ENCODE peak calls at places on chromosomes 4 and X, in four cellular contexts. R is heart right ventricle, J is ascending aorta, X is fibroblast of pulmonary artery. N is an unnamed sample.

GRCh38 chr4:170229021-170229420 is 139.3 kb upstream of the AADAT start:
- DNase-seq in R (no peak), J (no peak), X (no peak), N (no peak)

GRCh38 chrX:150896632-150897031 is 1.8 kb downstream of the CD99L2 start:
- DNase-seq in R (no peak), X (no peak), J (no peak), N (no peak)

GRCh38 chrX:23900220-23900797 is 7.4 kb downstream of the APOO start:
- DNase-seq in X (no peak), R (no peak), J (no peak), N (peak)

GRCh38 chr4:59380841-59381366 is 1819.2 kb upstream of the ADGRL3 start:
- DNase-seq in R (no peak), X (no peak), J (no peak), N (peak)

GRCh38 chrX:70554081-70554480 is 109.4 kb downstream of the DLG3 start:
- DNase-seq in J (no peak), X (peak), R (no peak), N (peak)

GRCh38 chr4:113467581-113467980 is 294.0 kb downstream of the CAMK2D start:
- DNase-seq in R (no peak), X (peak), J (no peak), N (peak)

GRCh38 chrX:16946971-16947562 is 609 bp downstream of the REPS2 start:
- DNase-seq in X (no peak), J (no peak), R (peak), N (no peak)

GRCh38 chr4:99529218-99529617 is 18.4 kb downstream of the C4orf17 start:
- DNase-seq in J (no peak), X (peak), R (no peak), N (no peak)

GRCh38 chr4:95045429-95045828 is 287.7 kb downstream of the BMPR1B start:
- DNase-seq in J (no peak), R (no peak), X (peak), N (no peak)

GRCh38 chrX:270848-271367 is 10.3 kb upstream of the PLCXD1 start:
- DNase-seq in J (no peak), X (no peak), R (no peak), N (no peak)

GRCh38 chr4:14446311-14446710 is 556.0 kb upstream of the CPEB2 start:
- DNase-seq in J (no peak), R (no peak), X (no peak), N (peak)

GRCh38 chr4:11355224-11355623 is 73.5 kb downstream of the HS3ST1 start:
- DNase-seq in X (no peak), J (no peak), R (no peak), N (no peak)

GRCh38 chr4:4880492-4880891 is 21.0 kb downstream of the MSX1 start:
- DNase-seq in J (no peak), R (no peak), X (no peak), N (peak)

GRCh38 chrX:139890991-139891700 is 41.7 kb downstream of the ATP11C start:
- DNase-seq in X (peak), R (no peak), J (no peak), N (peak)

GRCh38 chr4:162131256-162131655 is 32.5 kb downstream of the FSTL5 start:
- DNase-seq in R (no peak), X (no peak), J (no peak), N (peak)

GRCh38 chr4:122793811-122794210 is 32.8 kb upstream of the FGF2 start:
- DNase-seq in J (no peak), X (no peak), R (no peak), N (no peak)

GRCh38 chr4:122797405-122798094 is 29.1 kb upstream of the FGF2 start:
- DNase-seq in R (no peak), J (no peak), X (no peak), N (no peak)

GRCh38 chr4:122798917-122799316 is 27.7 kb upstream of the FGF2 start:
- DNase-seq in R (no peak), J (no peak), X (no peak), N (no peak)

GRCh38 chr4:122796801-122797404 is 29.7 kb upstream of the FGF2 start:
- DNase-seq in R (no peak), X (no peak), J (no peak), N (no peak)

GRCh38 chr4:122798101-122798500 is 28.5 kb upstream of the FGF2 start:
- DNase-seq in R (peak), X (peak), J (no peak), N (peak)
- TF ChIP-seq CTCF in R (peak), X (peak), J (no peak), N (no peak)

DNA sequence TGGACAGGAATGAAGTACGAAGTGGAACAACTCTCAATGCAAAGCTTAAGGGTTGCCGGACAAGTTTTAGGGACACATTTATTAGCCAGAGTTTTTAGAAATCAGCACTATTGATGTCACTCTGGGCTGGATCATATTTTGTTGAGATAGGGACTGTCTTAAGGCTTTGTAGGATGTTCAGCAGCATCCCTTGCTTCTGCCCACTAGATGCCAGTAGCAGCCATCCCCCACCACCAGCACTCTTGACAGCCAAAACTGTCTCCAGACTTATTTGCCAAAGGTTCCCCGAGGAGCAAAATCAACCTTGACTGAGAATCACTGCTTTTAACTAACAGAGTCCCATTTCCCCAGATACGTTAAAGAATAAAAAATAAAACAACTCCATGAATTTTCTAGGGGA is 1497.3 kb downstream of the STIM2 start:
- DNase-seq in R (no peak), J (no peak), X (peak), N (peak)
- TF ChIP-seq CTCF in R (peak), J (no peak), X (peak), N (no peak)

GRCh38 chr4:77697860-77698599 is 92.4 kb downstream of the CXCL13 start:
- DNase-seq in J (no peak), R (no peak), X (peak), N (peak)
- TF ChIP-seq CTCF in J (no peak), R (peak), X (peak), N (peak)

GRCh38 chr4:84167579-84167978 is 331.5 kb downstream of the NKX6-1 start:
- DNase-seq in R (no peak), J (no peak), X (no peak), N (no peak)
- TF ChIP-seq CTCF in R (no peak), J (no peak), X (no peak), N (no peak)

GRCh38 chrX:129523076-129524055 is at the start of gene SMARCA1:
- DNase-seq in J (no peak), R (peak), X (peak), N (no peak)
- TF ChIP-seq CTCF in J (no peak), R (no peak), X (no peak), N (no peak)

GRCh38 chrX:128457674-128458073 is 405.5 kb upstream of the ACTRT1 start:
- DNase-seq in J (no peak), R (no peak), X (no peak), N (peak)

GRCh38 chrX:128458888-128459287 is 406.7 kb upstream of the ACTRT1 start:
- DNase-seq in J (no peak), R (no peak), X (no peak), N (peak)

GRCh38 chrX:128464091-128464490 is 411.9 kb upstream of the ACTRT1 start:
- DNase-seq in X (no peak), J (no peak), R (no peak), N (peak)

DNA sequence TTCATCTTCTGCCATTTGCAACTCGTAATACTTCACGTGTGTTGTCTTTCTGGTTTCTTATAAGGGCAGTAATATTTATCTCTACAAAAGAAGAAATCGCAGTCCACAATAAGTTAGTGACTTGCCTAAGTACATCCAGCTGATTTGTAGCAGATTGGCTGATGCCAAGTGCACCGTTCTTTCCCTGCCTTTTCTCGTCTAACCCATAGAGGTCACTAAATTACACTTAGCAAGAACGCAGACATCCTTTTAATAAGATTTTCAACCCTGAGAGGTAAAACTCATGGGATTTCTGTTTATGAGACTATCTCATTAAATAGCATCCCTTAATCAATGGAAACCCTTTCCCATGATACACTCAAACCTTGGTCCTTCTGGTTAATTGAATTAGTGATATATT is 408.6 kb upstream of the ACTRT1 start:
- DNase-seq in R (no peak), X (no peak), J (no peak), N (peak)
- TF ChIP-seq CTCF in R (no peak), X (no peak), J (no peak), N (no peak)

GRCh38 chr4:41784191-41784979 is 35.9 kb upstream of the PHOX2B start:
- DNase-seq in J (no peak), R (no peak), X (no peak), N (no peak)

GRCh38 chr4:41791557-41791956 is 43.0 kb upstream of the PHOX2B start:
- DNase-seq in J (no peak), R (no peak), X (no peak), N (no peak)

GRCh38 chr4:41787931-41788330 is 39.4 kb upstream of the PHOX2B start:
- DNase-seq in J (no peak), R (no peak), X (no peak), N (no peak)

DNA sequence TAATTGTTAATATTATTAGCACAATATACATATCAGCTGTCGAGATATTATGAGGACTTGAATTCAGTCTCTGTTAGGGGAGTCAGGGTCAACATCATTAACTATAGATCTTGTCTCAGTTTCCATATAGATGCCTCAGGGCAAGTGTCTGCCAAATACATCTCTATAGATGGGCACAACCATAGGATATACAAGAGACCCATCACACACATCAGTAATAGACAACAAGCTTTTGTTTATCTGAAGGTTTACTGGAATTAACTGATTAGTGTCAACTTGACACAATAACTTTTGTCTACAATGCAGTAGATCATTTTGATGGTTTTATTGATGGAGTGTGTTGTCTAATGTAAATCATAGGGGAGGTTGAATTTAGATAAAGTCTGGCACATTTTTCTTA is 37.1 kb upstream of the PHOX2B start:
- DNase-seq in R (no peak), X (no peak), J (no peak), N (no peak)
- TF ChIP-seq CTCF in R (no peak), X (no peak), J (no peak), N (no peak)

GRCh38 chr4:123476089-123476488 is 79.5 kb downstream of the SPRY1 start:
- DNase-seq in R (no peak), X (no peak), J (no peak), N (no peak)

GRCh38 chr4:123481034-123481433 is 84.4 kb downstream of the SPRY1 start:
- DNase-seq in R (no peak), J (no peak), X (peak), N (peak)

GRCh38 chr4:123477804-123478209 is 81.2 kb downstream of the SPRY1 start:
- DNase-seq in J (peak), R (no peak), X (peak), N (peak)

GRCh38 chr4:123478859-123479345 is 82.3 kb downstream of the SPRY1 start:
- DNase-seq in R (no peak), X (peak), J (no peak), N (peak)

GRCh38 chr4:123479944-123480343 is 83.3 kb downstream of the SPRY1 start:
- DNase-seq in J (no peak), X (no peak), R (no peak), N (peak)
- TF ChIP-seq CTCF in J (no peak), X (no peak), R (no peak), N (no peak)